ENCODE peak calls at places on chromosomes 5 and 9, in six cellular contexts. Q is GM23338, P is upper lobe of right lung, Y is HCT116, N is body of pancreas, F is right atrium auricular region. W is an unnamed sample.

GRCh38 chr5:156631005-156631404 is 219.1 kb upstream of the PPP1R2B start:
- DNase-seq in Q (no peak), P (no peak), Y (no peak), N (no peak), F (no peak), W (no peak)

GRCh38 chr5:159324097-159324760 is 6.1 kb downstream of the IL12B start:
- DNase-seq in Q (no peak), P (no peak), Y (no peak), N (no peak), F (no peak), W (no peak)

GRCh38 chr5:113280541-113280940 is 154.2 kb downstream of the TSSK1B start:
- DNase-seq in Q (no peak), P (no peak), Y (no peak), N (no peak), F (no peak), W (no peak)

GRCh38 chr9:135608294-135608998 is 30.9 kb downstream of the GLT6D1 start:
- DNase-seq in Q (no peak), P (peak), Y (no peak), N (no peak), F (peak), W (no peak)

GRCh38 chr5:34749431-34749872 is 89.5 kb upstream of the TTC23L start:
- DNase-seq in Q (no peak), P (no peak), Y (no peak), N (no peak), F (no peak), W (no peak)

GRCh38 chr5:157312492-157312891 is 46.6 kb downstream of the CYFIP2 start:
- DNase-seq in Q (peak), P (no peak), Y (peak), N (peak), F (no peak), W (peak)

GRCh38 chr5:136210259-136210658 is 17.3 kb upstream of the SMIM32 start:
- DNase-seq in Q (no peak), P (peak), Y (no peak), N (no peak), F (no peak), W (no peak)

GRCh38 chr5:44499381-44499780 is 110.2 kb upstream of the FGF10 start:
- DNase-seq in Q (no peak), P (no peak), Y (no peak), N (no peak), F (no peak), W (no peak)

GRCh38 chr9:131579789-131580211 is 34.5 kb downstream of the PRRT1B start:
- DNase-seq in Q (no peak), P (no peak), Y (no peak), N (no peak), F (no peak), W (no peak)

GRCh38 chr5:179164331-179165311 is 104.4 kb downstream of the ZNF354C start:
- DNase-seq in Q (no peak), P (peak), Y (no peak), N (peak), F (no peak), W (no peak)

GRCh38 chr5:54823006-54823405 is 162.4 kb downstream of the ESM1 start:
- DNase-seq in Q (no peak), P (no peak), Y (no peak), N (no peak), F (no peak), W (no peak)

GRCh38 chr9:135221951-135222631 is 134.6 kb downstream of the OLFM1 start:
- DNase-seq in Q (peak), P (peak), Y (no peak), N (peak), F (no peak), W (peak)

GRCh38 chr9:36632892-36633291 is 60.2 kb downstream of the MELK start:
- DNase-seq in Q (peak), P (no peak), Y (peak), N (no peak), F (no peak), W (peak)

GRCh38 chr5:146340260-146341081 is 1.8 kb downstream of the POU4F3 start:
- DNase-seq in Q (peak), P (peak), Y (no peak), N (peak), F (no peak), W (no peak)

GRCh38 chr5:34521628-34522290 is 134.4 kb upstream of the RAI14 start:
- DNase-seq in Q (no peak), P (no peak), Y (no peak), N (no peak), F (no peak), W (no peak)

GRCh38 chr5:40834391-40834848 is 602 bp downstream of the RPL37 start:
- DNase-seq in Q (no peak), P (no peak), Y (no peak), N (peak), F (no peak), W (peak)

GRCh38 chr5:97986069-97986468 is 787.4 kb upstream of the RGMB start:
- DNase-seq in Q (peak), P (no peak), Y (peak), N (no peak), F (no peak), W (no peak)

GRCh38 chr9:114677418-114677817 is 4.6 kb downstream of the TEX48 start:
- DNase-seq in Q (no peak), P (no peak), Y (peak), N (no peak), F (no peak), W (no peak)

GRCh38 chr5:141779642-141780041 is 97.6 kb upstream of the ARAP3 start:
- DNase-seq in Q (no peak), P (no peak), Y (no peak), N (no peak), F (no peak), W (no peak)

GRCh38 chr9:92963831-92964606 is 16.7 kb downstream of the FGD3 start:
- DNase-seq in Q (no peak), P (peak), Y (no peak), N (no peak), F (no peak), W (peak)

GRCh38 chr9:137757613-137758029 is 120.0 kb upstream of the CACNA1B start:
- DNase-seq in Q (no peak), P (no peak), Y (peak), N (no peak), F (no peak), W (no peak)

GRCh38 chr9:135990468-135991429 is 29.6 kb upstream of the UBAC1 start:
- DNase-seq in Q (peak), P (no peak), Y (peak), N (no peak), F (no peak), W (peak)

GRCh38 chr5:123754167-123754840 is 242.3 kb downstream of the CSNK1G3 start:
- DNase-seq in Q (no peak), P (no peak), Y (no peak), N (no peak), F (no peak), W (no peak)

GRCh38 chr5:129074903-129075302 is 19.6 kb upstream of the ISOC1 start:
- DNase-seq in Q (no peak), P (no peak), Y (no peak), N (no peak), F (no peak), W (no peak)

GRCh38 chr5:127358782-127359181 is 68.2 kb downstream of the MEGF10 start:
- DNase-seq in Q (no peak), P (no peak), Y (no peak), N (no peak), F (no peak), W (no peak)

GRCh38 chr5:91383027-91383955 is at the start of gene ARRDC3:
- DNase-seq in Q (peak), P (peak), Y (peak), N (peak), F (peak), W (peak)

GRCh38 chr9:130707225-130707976 is 13.8 kb downstream of the EXOSC2 start:
- DNase-seq in Q (peak), P (no peak), Y (no peak), N (peak), F (peak), W (peak)

GRCh38 chr5:119218830-119219782 is 136.7 kb upstream of the TNFAIP8 start:
- DNase-seq in Q (no peak), P (no peak), Y (no peak), N (no peak), F (no peak), W (no peak)

GRCh38 chr9:129131300-129132145 is 20.3 kb downstream of the PTPA start:
- DNase-seq in Q (peak), P (peak), Y (peak), N (peak), F (peak), W (peak)

GRCh38 chr9:91162784-91163440 is 198.8 kb downstream of the AUH start:
- DNase-seq in Q (no peak), P (peak), Y (no peak), N (no peak), F (peak), W (peak)

GRCh38 chr5:157961176-157961575 is 102.2 kb upstream of the CLINT1 start:
- DNase-seq in Q (no peak), P (no peak), Y (no peak), N (no peak), F (no peak), W (no peak)

GRCh38 chr5:158039441-158039840 is 180.5 kb upstream of the CLINT1 start:
- DNase-seq in Q (no peak), P (no peak), Y (no peak), N (no peak), F (no peak), W (no peak)

GRCh38 chr5:165616550-165617430 is 2111.4 kb downstream of the MAT2B start:
- DNase-seq in Q (peak), P (no peak), Y (no peak), N (no peak), F (no peak), W (no peak)

GRCh38 chr9:109039539-109039938 is 26.2 kb upstream of the CTNNAL1 start:
- DNase-seq in Q (no peak), P (no peak), Y (no peak), N (no peak), F (no peak), W (no peak)

GRCh38 chr5:10268100-10268499 is 18.0 kb downstream of the CCT5 start:
- DNase-seq in Q (no peak), P (no peak), Y (no peak), N (no peak), F (no peak), W (no peak)

GRCh38 chr9:27293046-27293445 is 3.9 kb downstream of the EQTN start:
- DNase-seq in Q (no peak), P (no peak), Y (no peak), N (no peak), F (no peak), W (no peak)

GRCh38 chr9:128587453-128587852 is 35.1 kb downstream of the SPTAN1 start:
- DNase-seq in Q (no peak), P (no peak), Y (no peak), N (no peak), F (no peak), W (no peak)

GRCh38 chr5:55855509-55855908 is 4.4 kb downstream of the IL31RA start:
- DNase-seq in Q (peak), P (no peak), Y (no peak), N (no peak), F (no peak), W (no peak)

GRCh38 chr5:90169078-90169477 is 240.5 kb downstream of the CETN3 start:
- DNase-seq in Q (no peak), P (no peak), Y (no peak), N (no peak), F (no peak), W (peak)

GRCh38 chr5:27015758-27016157 is 22.6 kb downstream of the CDH9 start:
- DNase-seq in Q (no peak), P (no peak), Y (no peak), N (no peak), F (no peak), W (no peak)

GRCh38 chr5:120231563-120231962 is 232.5 kb upstream of the PRR16 start:
- DNase-seq in Q (no peak), P (no peak), Y (no peak), N (no peak), F (no peak), W (no peak)

GRCh38 chr5:120229036-120229435 is 235.1 kb upstream of the PRR16 start:
- DNase-seq in Q (no peak), P (no peak), Y (no peak), N (no peak), F (no peak), W (no peak)

DNA sequence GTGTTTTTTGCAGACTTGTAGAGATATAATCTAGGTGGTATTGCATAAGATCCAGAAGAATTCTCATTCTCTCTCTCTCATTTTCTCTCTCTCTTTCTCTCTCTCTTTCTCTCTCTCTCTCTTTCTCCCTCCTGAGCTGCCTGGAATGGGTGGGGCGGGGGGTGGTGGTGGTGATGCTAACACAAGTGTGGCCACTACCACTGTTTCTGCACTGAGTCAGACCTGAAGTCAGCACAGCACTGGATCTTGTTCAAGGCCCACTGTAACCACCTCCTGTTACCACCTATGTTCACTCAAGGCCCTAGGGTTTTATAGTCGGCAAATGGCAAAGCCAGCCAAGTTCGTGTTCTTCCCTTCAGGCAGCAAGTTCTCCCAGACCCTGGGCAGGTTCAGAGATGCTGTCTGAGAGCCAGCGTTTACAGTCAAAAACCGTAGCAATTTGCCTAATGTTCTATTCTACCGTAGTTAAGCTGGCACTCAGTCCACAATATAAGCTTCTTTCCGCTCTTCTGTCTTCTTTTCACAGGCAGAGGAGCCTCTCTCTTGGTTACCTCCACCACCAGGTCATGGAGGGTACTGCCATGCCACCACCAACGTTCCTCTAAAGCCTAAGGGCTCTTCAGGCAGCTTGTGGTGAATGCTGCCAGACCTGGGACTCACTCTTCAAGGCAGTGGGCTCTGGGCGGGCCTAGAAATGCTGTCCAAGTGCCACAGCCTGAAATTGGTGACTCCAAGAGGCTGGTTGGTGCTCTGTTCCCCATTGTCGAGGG is 235.7 kb upstream of the PRR16 start:
- DNase-seq in Q (peak), P (no peak), Y (peak), N (no peak), F (no peak), W (no peak)
- TF ChIP-seq CTCF in Q (peak), P (no peak), Y (peak), N (no peak), F (no peak), W (no peak)

DNA sequence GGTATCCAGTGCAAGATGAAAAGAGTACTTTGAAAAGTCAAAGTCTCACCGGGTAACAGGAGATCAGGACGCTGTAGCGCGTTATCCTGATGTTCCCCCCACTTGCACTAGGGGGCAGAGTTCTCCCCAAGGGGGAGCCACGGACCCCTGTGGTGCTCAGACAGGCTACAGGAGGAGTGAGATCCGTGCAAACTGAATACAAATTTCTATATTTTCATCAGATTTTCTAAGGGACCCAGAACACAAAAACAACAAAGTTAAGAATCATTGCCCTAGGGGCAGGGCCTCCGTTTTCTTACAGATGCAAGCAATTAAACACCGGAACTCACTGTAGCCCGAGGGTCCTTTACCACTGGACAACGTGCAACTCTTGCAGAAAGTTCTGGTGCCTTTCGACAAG is 2.0 kb downstream of the MYO10 start:
- DNase-seq in Q (peak), P (peak), Y (peak), N (peak), F (peak), W (peak)
- H3K4me3 ChIP-seq in Q (peak), P (peak), Y (peak), N (no peak), F (peak), W (peak)

GRCh38 chr9:31140316-31140715 is 1244.1 kb upstream of the ACO1 start:
- DNase-seq in Q (peak), P (no peak), Y (peak), N (no peak), F (no peak), W (no peak)
- TF ChIP-seq CTCF in Q (peak), P (peak), Y (peak), N (no peak), F (no peak), W (no peak)

GRCh38 chr9:107853461-107853860 is 363.9 kb upstream of the KLF4 start:
- DNase-seq in Q (no peak), P (no peak), Y (no peak), N (no peak), F (no peak), W (no peak)

GRCh38 chr9:107850653-107851052 is 361.1 kb upstream of the KLF4 start:
- DNase-seq in Q (no peak), P (no peak), Y (no peak), N (no peak), F (no peak), W (no peak)

GRCh38 chr9:107847977-107848376 is 358.4 kb upstream of the KLF4 start:
- DNase-seq in Q (no peak), P (no peak), Y (no peak), N (no peak), F (no peak), W (no peak)

GRCh38 chr9:107852891-107853290 is 363.3 kb upstream of the KLF4 start:
- DNase-seq in Q (no peak), P (no peak), Y (no peak), N (no peak), F (no peak), W (no peak)

GRCh38 chr9:107848598-107848997 is 359.0 kb upstream of the KLF4 start:
- DNase-seq in Q (no peak), P (no peak), Y (no peak), N (no peak), F (no peak), W (no peak)
- H3K4me3 ChIP-seq in Q (no peak), P (no peak), Y (no peak), N (no peak), F (no peak), W (no peak)

GRCh38 chr5:64768358-64769312 is at the start of the genes CWC27 and SREK1IP1:
- DNase-seq in Q (peak), P (peak), Y (peak), N (peak), F (peak), W (peak)
- TF ChIP-seq CTCF in Q (no peak), P (peak), Y (no peak), N (no peak), F (no peak), W (no peak)

DNA sequence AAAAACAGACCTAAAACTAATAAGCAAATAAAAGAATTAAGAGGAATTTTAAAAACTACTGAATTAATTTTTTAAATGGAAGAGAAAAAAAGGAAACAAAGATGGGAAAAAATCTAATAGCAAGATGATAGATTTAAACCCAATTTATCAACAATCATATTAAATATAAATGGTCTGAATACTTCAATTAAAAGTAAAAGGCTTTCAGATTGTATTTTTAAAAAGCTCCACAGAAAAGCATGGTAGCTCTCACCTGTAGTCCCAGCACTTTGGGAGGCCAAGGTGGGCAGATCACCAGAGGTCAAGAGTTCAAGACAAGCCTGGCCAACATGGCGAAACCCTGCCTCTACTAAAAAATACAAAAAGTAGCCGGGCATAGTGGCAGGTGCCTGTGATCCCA is 11.3 kb upstream of the TSLP start:
- DNase-seq in Q (no peak), P (no peak), Y (no peak), N (no peak), F (no peak), W (no peak)
- H3K4me3 ChIP-seq in Q (no peak), P (no peak), Y (no peak), N (no peak), F (no peak), W (no peak)

W was measured in mucosa of descending colon.